ENCODE peak calls at places on chromosomes 1 and 21, in six cellular contexts. F is activated T-cell treated with anti-CD3 and anti-CD28 coated beads for 1 hour; Z is stimulated activated naive B cell treated with anti-CD40 and anti-IgM and Interleukin-4, amounts not matched to agents 10 μg/mL and 1 μg/mL and 100 μg/mL, for 72 hours; X is GM03348; C is Caco-2; A is cardiac fibroblast. H is an unnamed sample.

GRCh38 chr1:36520056-36520455 is 37.3 kb upstream of the CSF3R start:
- DNase-seq in X (no peak), A (no peak), C (no peak), F (no peak), Z (no peak), H (no peak)

GRCh38 chr1:205662135-205662725 is 18.1 kb downstream of the SLC45A3 start:
- DNase-seq in C (no peak), Z (no peak), F (no peak), A (no peak), X (no peak), H (no peak)

GRCh38 chr1:205440476-205441317 is 15.1 kb downstream of the BLACAT1 start:
- DNase-seq in Z (peak; percentile 28), A (peak; percentile 53), F (peak; percentile 52), C (no peak), X (no peak), H (no peak)

GRCh38 chr1:116915182-116915611 is 5.5 kb downstream of the PTGFRN start:
- DNase-seq in C (no peak), A (no peak), Z (no peak), X (no peak), F (no peak), H (no peak)

GRCh38 chr1:147245586-147246021 is 3.1 kb downstream of the CHD1L start:
- DNase-seq in Z (no peak), A (peak; percentile 25), C (no peak), F (no peak), X (no peak), H (no peak)

GRCh38 chr1:247111259-247111635 is 7.1 kb upstream of the ZNF669 start:
- DNase-seq in C (no peak), Z (no peak), A (no peak), F (no peak), X (peak; percentile 62), H (peak; percentile 62)

GRCh38 chr1:218499021-218499691 is 154.0 kb downstream of the TGFB2 start:
- DNase-seq in Z (no peak), A (peak; percentile 88), C (no peak), X (peak; percentile 61), F (no peak), H (no peak)

GRCh38 chr1:19368964-19369363 is 56.8 kb downstream of the SLC66A1 start:
- DNase-seq in Z (no peak), C (no peak), X (no peak), F (no peak), A (no peak), H (no peak)

GRCh38 chr1:27574871-27575831 is 28.8 kb downstream of the AHDC1 start:
- DNase-seq in F (no peak), A (peak; percentile 86), C (peak; percentile 87), Z (no peak), X (peak; percentile 93), H (peak; percentile 82)

GRCh38 chr1:1599919-1600860 is at the start of gene FNDC10:
- DNase-seq in A (no peak), Z (no peak), C (no peak), X (peak; percentile 55), F (no peak), H (no peak)

GRCh38 chr1:205598841-205599666 is 32.8 kb downstream of the ELK4 start:
- DNase-seq in C (no peak), X (no peak), F (no peak), Z (no peak), A (peak; percentile 83), H (no peak)

GRCh38 chr1:53262000-53262399 is 23.7 kb upstream of the MAGOH start:
- DNase-seq in X (no peak), Z (no peak), C (no peak), A (no peak), F (no peak), H (no peak)

GRCh38 chr1:67457247-67457646 is 27.0 kb upstream of the SERBP1 start:
- DNase-seq in Z (no peak), X (no peak), A (no peak), C (no peak), F (no peak), H (no peak)

GRCh38 chr21:32779983-32780382 is 8.4 kb upstream of the PAXBP1 start:
- DNase-seq in A (no peak), F (no peak), X (no peak), C (no peak), Z (no peak), H (no peak)

GRCh38 chr21:45333583-45334121 is 46.0 kb upstream of the POFUT2 start:
- DNase-seq in A (no peak), X (no peak), C (peak; percentile 37), Z (no peak), F (no peak), H (no peak)

GRCh38 chr1:154847891-154848290 is 22.2 kb downstream of the KCNN3 start:
- DNase-seq in X (no peak), A (no peak), F (no peak), C (no peak), Z (no peak), H (no peak)

GRCh38 chr1:199821029-199821779 is 206.3 kb upstream of the NR5A2 start:
- DNase-seq in Z (no peak), X (no peak), A (peak; percentile 1), F (no peak), C (no peak), H (no peak)

GRCh38 chr1:54323324-54323739 is 82.9 kb downstream of the SSBP3 start:
- DNase-seq in C (peak; percentile 92), Z (no peak), X (no peak), F (no peak), A (no peak), H (peak; percentile 70)

GRCh38 chr1:157163273-157164127 is 25.3 kb upstream of the ETV3 start:
- DNase-seq in X (peak; percentile 85), Z (peak; percentile 59), A (peak; percentile 62), C (peak; percentile 80), F (peak; percentile 70), H (peak; percentile 70)

GRCh38 chr1:173853074-173853473 is 14.7 kb downstream of the GAS5 start:
- DNase-seq in Z (no peak), C (no peak), A (peak; percentile 83), F (no peak), X (peak; percentile 50), H (no peak)

GRCh38 chr1:3940911-3941310 is 40.8 kb upstream of the C1orf174 start:
- DNase-seq in X (no peak), C (no peak), A (no peak), Z (no peak), F (no peak), H (no peak)

GRCh38 chr1:241985787-241986186 is 13.1 kb downstream of the MAP1LC3C start:
- DNase-seq in A (peak; percentile 58), X (peak; percentile 71), F (no peak), Z (peak; percentile 5), C (peak; percentile 52), H (peak; percentile 65)

GRCh38 chr1:34597877-34598514 is 156.9 kb upstream of the GJB5 start:
- DNase-seq in A (peak; percentile 15), F (peak; percentile 11), C (peak; percentile 58), Z (peak; percentile 38), X (peak; percentile 88), H (peak; percentile 36)

GRCh38 chr1:101257500-101258325 is 20.9 kb downstream of the S1PR1 start:
- DNase-seq in X (no peak), A (no peak), C (peak; percentile 50), Z (peak; percentile 28), F (no peak), H (no peak)

GRCh38 chr1:233172201-233172600 is 123.3 kb downstream of the PCNX2 start:
- DNase-seq in X (peak; percentile 12), Z (no peak), A (peak; percentile 70), F (no peak), C (no peak), H (peak; percentile 16)

GRCh38 chr1:197911857-197912696 is 5.1 kb upstream of the LHX9 start:
- DNase-seq in A (no peak), Z (no peak), C (no peak), X (peak; percentile 34), F (no peak), H (no peak)

GRCh38 chr1:214603819-214604252 is 841 bp downstream of the CENPF start:
- DNase-seq in Z (no peak), C (no peak), X (no peak), F (no peak), A (no peak), H (peak; percentile 48)

GRCh38 chr21:44334637-44335030 is 4.6 kb downstream of the CFAP410 start:
- DNase-seq in X (no peak), Z (no peak), C (no peak), F (no peak), A (no peak), H (no peak)

GRCh38 chr21:39386194-39386593 is 37.3 kb upstream of the HMGN1 start:
- DNase-seq in C (peak; percentile 48), Z (no peak), X (no peak), F (no peak), A (no peak), H (no peak)

GRCh38 chr1:213050745-213051126 is 305 bp upstream of the RPS6KC1 start:
- DNase-seq in A (no peak), Z (no peak), F (no peak), C (no peak), X (no peak), H (no peak)

GRCh38 chr1:10253755-10254154 is 43.4 kb downstream of the KIF1B start:
- DNase-seq in F (no peak), Z (no peak), A (peak; percentile 84), C (no peak), X (peak; percentile 80), H (peak; percentile 14)

GRCh38 chr1:168300626-168301025 is 19.9 kb downstream of the TBX19 start:
- DNase-seq in Z (no peak), A (no peak), X (no peak), F (no peak), C (no peak), H (no peak)

GRCh38 chr1:208040714-208041393 is 129.9 kb upstream of the CD34 start:
- DNase-seq in C (no peak), F (no peak), X (no peak), A (no peak), Z (no peak), H (no peak)

GRCh38 chr1:185559684-185560310 is 174.4 kb upstream of the HMCN1 start:
- DNase-seq in A (peak; percentile 73), F (no peak), C (peak; percentile 45), Z (peak; percentile 50), X (peak; percentile 71), H (peak; percentile 11)